ENCODE peak calls at places on chromosomes 5 and 9, in five cellular contexts. One of them, this sample, is unnamed.

GRCh38 chr5:155064580-155064979 is 51.0 kb downstream of the KIF4B start:
- DNase-seq in colonic mucosa: no peak
- DNase-seq in A549: no peak
- DNase-seq in cardiac muscle cell: no peak
- DNase-seq in left lung: no peak
- DNase-seq in this sample: no peak

GRCh38 chr5:164708831-164709230 is 1203.4 kb downstream of the MAT2B start:
- DNase-seq in colonic mucosa: no peak
- DNase-seq in cardiac muscle cell: peak; percentile 20
- DNase-seq in left lung: no peak
- DNase-seq in A549: no peak
- DNase-seq in this sample: no peak

GRCh38 chr5:38715671-38716070 is 130.1 kb upstream of the OSMR start:
- DNase-seq in colonic mucosa: no peak
- DNase-seq in A549: no peak
- DNase-seq in left lung: no peak
- DNase-seq in cardiac muscle cell: no peak
- DNase-seq in this sample: no peak

GRCh38 chr5:134289509-134290113 is 63.7 kb upstream of the PPP2CA start:
- DNase-seq in A549: peak; percentile 75
- DNase-seq in cardiac muscle cell: peak; percentile 80
- DNase-seq in colonic mucosa: peak; percentile 58
- DNase-seq in left lung: no peak
- DNase-seq in this sample: peak; percentile 66

GRCh38 chr5:149954798-149955197 is 5.8 kb upstream of the SLC26A2 start:
- DNase-seq in colonic mucosa: no peak
- DNase-seq in A549: no peak
- DNase-seq in left lung: no peak
- DNase-seq in cardiac muscle cell: no peak
- DNase-seq in this sample: no peak

GRCh38 chr5:178234753-178235599 is 2.4 kb upstream of the PHYKPL start:
- DNase-seq in cardiac muscle cell: peak; percentile 85
- DNase-seq in colonic mucosa: peak; percentile 88
- DNase-seq in left lung: peak; percentile 73
- DNase-seq in A549: peak; percentile 80
- DNase-seq in this sample: peak; percentile 84

GRCh38 chr9:104835163-104835562 is 71.2 kb downstream of the NIPSNAP3B start:
- DNase-seq in colonic mucosa: no peak
- DNase-seq in left lung: peak; percentile 66
- DNase-seq in A549: no peak
- DNase-seq in cardiac muscle cell: no peak
- DNase-seq in this sample: no peak

GRCh38 chr9:123669355-123669754 is 260.6 kb downstream of the DENND1A start:
- DNase-seq in left lung: no peak
- DNase-seq in cardiac muscle cell: no peak
- DNase-seq in A549: no peak
- DNase-seq in colonic mucosa: no peak
- DNase-seq in this sample: no peak

GRCh38 chr5:80254767-80255424 is 952 bp downstream of the SERINC5 start:
- DNase-seq in left lung: peak; percentile 35
- DNase-seq in colonic mucosa: no peak
- DNase-seq in A549: peak; percentile 28
- DNase-seq in cardiac muscle cell: no peak
- DNase-seq in this sample: no peak

GRCh38 chr5:172502969-172503368 is 48.6 kb upstream of the SH3PXD2B start:
- DNase-seq in colonic mucosa: peak; percentile 18
- DNase-seq in cardiac muscle cell: peak; percentile 37
- DNase-seq in A549: peak; percentile 27
- DNase-seq in left lung: peak; percentile 13
- DNase-seq in this sample: peak; percentile 26

GRCh38 chr9:6787793-6788174 is 30.0 kb downstream of the KDM4C start:
- DNase-seq in colonic mucosa: no peak
- DNase-seq in A549: peak; percentile 35
- DNase-seq in left lung: no peak
- DNase-seq in cardiac muscle cell: no peak
- DNase-seq in this sample: no peak
- H3K4me3 ChIP-seq in colonic mucosa: no peak overlapping the region
- H3K4me3 ChIP-seq in A549: peak overlapping the region; percentile 33
- H3K4me3 ChIP-seq in left lung: no peak overlapping the region
- H3K4me3 ChIP-seq in cardiac muscle cell: no peak overlapping the region
- H3K4me3 ChIP-seq in this sample: no peak overlapping the region

GRCh38 chr9:129676287-129676686 is 10.8 kb downstream of the PRRX2 start:
- DNase-seq in A549: no peak
- DNase-seq in left lung: no peak
- DNase-seq in colonic mucosa: no peak
- DNase-seq in cardiac muscle cell: no peak
- DNase-seq in this sample: no peak
- H3K4me1 ChIP-seq in A549: no peaks in the 10 kb centered on the region
- H3K4me1 ChIP-seq in left lung: no peaks in the 10 kb centered on the region
- H3K4me1 ChIP-seq in colonic mucosa: no peaks in the 10 kb centered on the region
- H3K4me1 ChIP-seq in cardiac muscle cell: peaks cover 7% of the 10 kb centered on the region
- H3K4me1 ChIP-seq in this sample: no peaks in the 10 kb centered on the region

GRCh38 chr5:51811883-51812282 is 428.6 kb downstream of the ISL1 start:
- DNase-seq in cardiac muscle cell: no peak
- DNase-seq in colonic mucosa: no peak
- DNase-seq in left lung: no peak
- DNase-seq in A549: no peak
- DNase-seq in this sample: peak; percentile 19
- TF ChIP-seq CTCF in cardiac muscle cell: no peak
- TF ChIP-seq CTCF in colonic mucosa: no peak
- TF ChIP-seq CTCF in left lung: no peak
- TF ChIP-seq CTCF in A549: no peak
- TF ChIP-seq CTCF in this sample: no peak

GRCh38 chr5:36155291-36155690 is 3.4 kb downstream of the SKP2 start:
- DNase-seq in A549: no peak
- DNase-seq in colonic mucosa: no peak
- DNase-seq in left lung: no peak
- DNase-seq in cardiac muscle cell: no peak
- DNase-seq in this sample: no peak

GRCh38 chr5:36152324-36153298 is 700 bp downstream of the SKP2 start:
- DNase-seq in colonic mucosa: peak; percentile 23
- DNase-seq in cardiac muscle cell: peak; percentile 5
- DNase-seq in left lung: no peak
- DNase-seq in A549: peak; percentile 21
- DNase-seq in this sample: no peak

GRCh38 chr5:36151434-36152323 is at the start of the genes LMBRD2 and SKP2:
- DNase-seq in cardiac muscle cell: peak; percentile 99
- DNase-seq in colonic mucosa: peak; percentile 99
- DNase-seq in A549: peak; percentile 95
- DNase-seq in left lung: peak; percentile 99
- DNase-seq in this sample: peak; percentile 99

GRCh38 chr5:36153299-36153677 is 1.4 kb downstream of the SKP2 start:
- DNase-seq in A549: no peak
- DNase-seq in colonic mucosa: no peak
- DNase-seq in cardiac muscle cell: no peak
- DNase-seq in left lung: no peak
- DNase-seq in this sample: no peak

DNA sequence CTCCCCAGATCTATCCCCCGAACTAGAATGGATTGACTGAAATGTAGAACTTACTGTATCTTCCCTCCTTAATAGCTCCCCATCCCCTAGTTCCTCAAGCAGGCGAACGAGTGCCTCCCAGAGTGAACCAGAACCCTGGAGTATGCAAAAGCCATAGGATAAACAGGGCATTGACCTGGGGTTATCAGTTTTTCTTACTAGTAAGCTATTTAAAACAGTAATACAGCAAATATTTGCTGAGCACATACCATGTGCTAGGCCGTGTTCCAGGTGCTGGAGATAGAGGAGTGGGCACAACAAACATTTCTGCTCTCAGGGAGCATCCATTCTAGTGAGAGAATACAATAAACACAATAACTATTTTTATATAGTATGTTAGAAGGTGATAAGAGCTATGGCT is 1.8 kb downstream of the SKP2 start:
- DNase-seq in cardiac muscle cell: no peak
- DNase-seq in left lung: no peak
- DNase-seq in colonic mucosa: no peak
- DNase-seq in A549: no peak
- DNase-seq in this sample: no peak
- H3K4me3 ChIP-seq in cardiac muscle cell: peak overlapping the region; percentile 84
- H3K4me3 ChIP-seq in left lung: no peak overlapping the region
- H3K4me3 ChIP-seq in colonic mucosa: no peak overlapping the region
- H3K4me3 ChIP-seq in A549: no peak overlapping the region
- H3K4me3 ChIP-seq in this sample: peak overlapping the region; percentile 96

GRCh38 chr9:126517751-126518261 is 95.9 kb upstream of the LMX1B start:
- DNase-seq in cardiac muscle cell: no peak
- DNase-seq in A549: no peak
- DNase-seq in left lung: no peak
- DNase-seq in colonic mucosa: no peak
- DNase-seq in this sample: no peak

GRCh38 chr9:126516936-126517750 is 96.6 kb upstream of the LMX1B start:
- DNase-seq in left lung: peak; percentile 77
- DNase-seq in colonic mucosa: no peak
- DNase-seq in cardiac muscle cell: peak; percentile 48
- DNase-seq in A549: peak; percentile 61
- DNase-seq in this sample: peak; percentile 74

GRCh38 chr9:126520453-126520852 is 93.3 kb upstream of the LMX1B start:
- DNase-seq in cardiac muscle cell: no peak
- DNase-seq in left lung: no peak
- DNase-seq in colonic mucosa: no peak
- DNase-seq in A549: no peak
- DNase-seq in this sample: no peak

GRCh38 chr9:126519660-126520425 is 93.9 kb upstream of the LMX1B start:
- DNase-seq in A549: no peak
- DNase-seq in left lung: no peak
- DNase-seq in colonic mucosa: no peak
- DNase-seq in cardiac muscle cell: no peak
- DNase-seq in this sample: peak; percentile 51

DNA sequence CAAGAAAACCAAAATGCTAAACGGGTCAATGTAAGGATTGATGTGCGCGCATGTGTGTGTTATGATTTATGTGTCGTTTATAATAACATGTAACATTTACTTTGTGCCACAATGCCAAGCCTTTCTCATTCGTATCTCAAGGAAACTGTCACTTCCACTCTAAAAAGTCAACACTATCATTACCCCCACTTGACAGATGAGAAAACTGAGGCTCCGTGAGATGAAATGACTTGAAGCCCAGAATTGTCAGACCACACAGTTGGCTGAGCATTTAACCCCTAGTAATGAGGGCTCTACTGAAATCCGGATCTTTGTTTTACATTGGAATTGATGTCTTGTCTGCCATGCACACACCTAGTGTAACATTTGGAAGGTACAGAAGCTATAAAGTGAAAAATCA is 95.0 kb upstream of the LMX1B start:
- DNase-seq in A549: no peak
- DNase-seq in left lung: no peak
- DNase-seq in cardiac muscle cell: no peak
- DNase-seq in colonic mucosa: no peak
- DNase-seq in this sample: no peak
- H3K4me1 ChIP-seq in A549: peaks cover 12% of the 10 kb centered on the region
- H3K4me1 ChIP-seq in left lung: peaks cover 47% of the 10 kb centered on the region
- H3K4me1 ChIP-seq in cardiac muscle cell: peaks cover 15% of the 10 kb centered on the region
- H3K4me1 ChIP-seq in colonic mucosa: no peaks in the 10 kb centered on the region
- H3K4me1 ChIP-seq in this sample: peaks cover 64% of the 10 kb centered on the region

GRCh38 chr9:72365525-72366256 is 683 bp upstream of the ZFAND5 start:
- DNase-seq in colonic mucosa: peak; percentile 82
- DNase-seq in left lung: peak; percentile 83
- DNase-seq in A549: peak; percentile 81
- DNase-seq in cardiac muscle cell: peak; percentile 85
- DNase-seq in this sample: peak; percentile 70
- TF ChIP-seq CTCF in colonic mucosa: no peak
- TF ChIP-seq CTCF in left lung: no peak
- TF ChIP-seq CTCF in A549: no peak
- TF ChIP-seq CTCF in cardiac muscle cell: peak; percentile 28
- TF ChIP-seq CTCF in this sample: no peak

GRCh38 chr5:163508753-163509152 is 3.3 kb downstream of the MAT2B start:
- DNase-seq in left lung: no peak
- DNase-seq in cardiac muscle cell: no peak
- DNase-seq in colonic mucosa: no peak
- DNase-seq in A549: no peak
- DNase-seq in this sample: no peak
- H3K4me3 ChIP-seq in left lung: peak overlapping the region; percentile 6
- H3K4me3 ChIP-seq in cardiac muscle cell: no peak overlapping the region
- H3K4me3 ChIP-seq in colonic mucosa: peak overlapping the region; percentile 2
- H3K4me3 ChIP-seq in A549: no peak overlapping the region
- H3K4me3 ChIP-seq in this sample: no peak overlapping the region

GRCh38 chr5:143054480-143054941 is 284.3 kb downstream of the ARHGAP26 start:
- DNase-seq in left lung: no peak
- DNase-seq in A549: no peak
- DNase-seq in colonic mucosa: peak; percentile 43
- DNase-seq in cardiac muscle cell: peak; percentile 38
- DNase-seq in this sample: no peak

GRCh38 chr5:143052967-143053682 is 282.9 kb downstream of the ARHGAP26 start:
- DNase-seq in left lung: no peak
- DNase-seq in cardiac muscle cell: no peak
- DNase-seq in A549: no peak
- DNase-seq in colonic mucosa: no peak
- DNase-seq in this sample: no peak

GRCh38 chr5:143053780-143054179 is 283.6 kb downstream of the ARHGAP26 start:
- DNase-seq in left lung: no peak
- DNase-seq in A549: no peak
- DNase-seq in cardiac muscle cell: no peak
- DNase-seq in colonic mucosa: no peak
- DNase-seq in this sample: no peak

GRCh38 chr5:143050183-143050582 is 280.0 kb downstream of the ARHGAP26 start:
- DNase-seq in A549: no peak
- DNase-seq in colonic mucosa: no peak
- DNase-seq in left lung: no peak
- DNase-seq in cardiac muscle cell: no peak
- DNase-seq in this sample: no peak

GRCh38 chr5:143051244-143052058 is 281.3 kb downstream of the ARHGAP26 start:
- DNase-seq in cardiac muscle cell: peak; percentile 73
- DNase-seq in A549: no peak
- DNase-seq in left lung: no peak
- DNase-seq in colonic mucosa: no peak
- DNase-seq in this sample: no peak
- H3K4me1 ChIP-seq in cardiac muscle cell: peaks cover 44% of the 10 kb centered on the region
- H3K4me1 ChIP-seq in A549: peaks cover 24% of the 10 kb centered on the region
- H3K4me1 ChIP-seq in left lung: peaks cover 31% of the 10 kb centered on the region
- H3K4me1 ChIP-seq in colonic mucosa: no peaks in the 10 kb centered on the region
- H3K4me1 ChIP-seq in this sample: peaks cover 3% of the 10 kb centered on the region

This sample was measured in BE2C.